ENCODE peak calls at places on chromosome 1, in ten cellular contexts. One of them, this sample, is unnamed.

GRCh38 chr1:110151175-110151715 is 951 bp downstream of the SLC6A17 start:
- DNase-seq in T1000: no peak
- DNase-seq in uterus: no peak
- DNase-seq in brain pericyte: no peak
- DNase-seq in stimulated activated CD4-positive, alpha-beta T cell treated with anti-CD3 and anti-CD28 coated beads, Interleukin-2, amount 100 ng/mL, for 24 hours: no peak
- DNase-seq in HuH-7: no peak
- DNase-seq in kidney: no peak
- DNase-seq in Kasumi-1: no peak
- DNase-seq in NCI-H1092: no peak
- DNase-seq in CD4-positive, alpha-beta T cell: no peak
- DNase-seq in this sample: no peak

GRCh38 chr1:94083653-94084052 is 37.3 kb downstream of the ABCA4 start:
- DNase-seq in T1000: no peak
- DNase-seq in uterus: no peak
- DNase-seq in brain pericyte: no peak
- DNase-seq in stimulated activated CD4-positive, alpha-beta T cell treated with anti-CD3 and anti-CD28 coated beads, Interleukin-2, amount 100 ng/mL, for 24 hours: no peak
- DNase-seq in HuH-7: no peak
- DNase-seq in kidney: no peak
- DNase-seq in Kasumi-1: no peak
- DNase-seq in NCI-H1092: no peak
- DNase-seq in CD4-positive, alpha-beta T cell: no peak
- DNase-seq in this sample: no peak

GRCh38 chr1:165854101-165854845 is 26.9 kb downstream of the UCK2 start:
- DNase-seq in T1000: no peak
- DNase-seq in uterus: no peak
- DNase-seq in brain pericyte: no peak
- DNase-seq in stimulated activated CD4-positive, alpha-beta T cell treated with anti-CD3 and anti-CD28 coated beads, Interleukin-2, amount 100 ng/mL, for 24 hours: no peak
- DNase-seq in HuH-7: no peak
- DNase-seq in kidney: no peak
- DNase-seq in Kasumi-1: peak
- DNase-seq in NCI-H1092: no peak
- DNase-seq in CD4-positive, alpha-beta T cell: no peak
- DNase-seq in this sample: peak

GRCh38 chr1:226309398-226310122 is 596 bp upstream of the LIN9 start:
- DNase-seq in T1000: no peak
- DNase-seq in uterus: peak
- DNase-seq in brain pericyte: no peak
- DNase-seq in stimulated activated CD4-positive, alpha-beta T cell treated with anti-CD3 and anti-CD28 coated beads, Interleukin-2, amount 100 ng/mL, for 24 hours: no peak
- DNase-seq in HuH-7: peak
- DNase-seq in kidney: peak
- DNase-seq in Kasumi-1: peak
- DNase-seq in NCI-H1092: peak
- DNase-seq in CD4-positive, alpha-beta T cell: no peak
- DNase-seq in this sample: no peak

GRCh38 chr1:232922475-232922874 is 27.9 kb upstream of the NTPCR start:
- DNase-seq in T1000: no peak
- DNase-seq in uterus: no peak
- DNase-seq in brain pericyte: no peak
- DNase-seq in stimulated activated CD4-positive, alpha-beta T cell treated with anti-CD3 and anti-CD28 coated beads, Interleukin-2, amount 100 ng/mL, for 24 hours: no peak
- DNase-seq in HuH-7: no peak
- DNase-seq in kidney: no peak
- DNase-seq in Kasumi-1: no peak
- DNase-seq in NCI-H1092: no peak
- DNase-seq in CD4-positive, alpha-beta T cell: no peak
- DNase-seq in this sample: no peak

GRCh38 chr1:1599919-1600860 is at the start of gene FNDC10:
- DNase-seq in T1000: no peak
- DNase-seq in uterus: no peak
- DNase-seq in brain pericyte: no peak
- DNase-seq in stimulated activated CD4-positive, alpha-beta T cell treated with anti-CD3 and anti-CD28 coated beads, Interleukin-2, amount 100 ng/mL, for 24 hours: peak
- DNase-seq in HuH-7: peak
- DNase-seq in kidney: no peak
- DNase-seq in Kasumi-1: no peak
- DNase-seq in NCI-H1092: no peak
- DNase-seq in CD4-positive, alpha-beta T cell: no peak
- DNase-seq in this sample: no peak

GRCh38 chr1:118960026-118960561 is 28.0 kb downstream of the TBX15 start:
- DNase-seq in T1000: no peak
- DNase-seq in uterus: no peak
- DNase-seq in brain pericyte: no peak
- DNase-seq in stimulated activated CD4-positive, alpha-beta T cell treated with anti-CD3 and anti-CD28 coated beads, Interleukin-2, amount 100 ng/mL, for 24 hours: no peak
- DNase-seq in HuH-7: no peak
- DNase-seq in kidney: no peak
- DNase-seq in Kasumi-1: peak
- DNase-seq in NCI-H1092: no peak
- DNase-seq in CD4-positive, alpha-beta T cell: no peak
- DNase-seq in this sample: no peak

GRCh38 chr1:46368781-46369180 is 25.3 kb upstream of the FAAH start:
- DNase-seq in T1000: no peak
- DNase-seq in uterus: no peak
- DNase-seq in brain pericyte: no peak
- DNase-seq in stimulated activated CD4-positive, alpha-beta T cell treated with anti-CD3 and anti-CD28 coated beads, Interleukin-2, amount 100 ng/mL, for 24 hours: no peak
- DNase-seq in HuH-7: no peak
- DNase-seq in kidney: no peak
- DNase-seq in Kasumi-1: no peak
- DNase-seq in NCI-H1092: no peak
- DNase-seq in CD4-positive, alpha-beta T cell: no peak
- DNase-seq in this sample: no peak

GRCh38 chr1:52159033-52159789 is 17.3 kb downstream of the ZFYVE9 start:
- DNase-seq in T1000: no peak
- DNase-seq in uterus: no peak
- DNase-seq in brain pericyte: no peak
- DNase-seq in stimulated activated CD4-positive, alpha-beta T cell treated with anti-CD3 and anti-CD28 coated beads, Interleukin-2, amount 100 ng/mL, for 24 hours: no peak
- DNase-seq in HuH-7: no peak
- DNase-seq in kidney: no peak
- DNase-seq in Kasumi-1: no peak
- DNase-seq in NCI-H1092: no peak
- DNase-seq in CD4-positive, alpha-beta T cell: no peak
- DNase-seq in this sample: no peak

GRCh38 chr1:45840704-45841103 is 37.3 kb downstream of the MAST2 start:
- DNase-seq in T1000: no peak
- DNase-seq in uterus: no peak
- DNase-seq in brain pericyte: no peak
- DNase-seq in stimulated activated CD4-positive, alpha-beta T cell treated with anti-CD3 and anti-CD28 coated beads, Interleukin-2, amount 100 ng/mL, for 24 hours: no peak
- DNase-seq in HuH-7: no peak
- DNase-seq in kidney: no peak
- DNase-seq in Kasumi-1: no peak
- DNase-seq in NCI-H1092: peak
- DNase-seq in CD4-positive, alpha-beta T cell: no peak
- DNase-seq in this sample: no peak

GRCh38 chr1:11655263-11656079 is 794 bp downstream of the FBXO44 start:
- DNase-seq in T1000: no peak
- DNase-seq in uterus: no peak
- DNase-seq in brain pericyte: no peak
- DNase-seq in stimulated activated CD4-positive, alpha-beta T cell treated with anti-CD3 and anti-CD28 coated beads, Interleukin-2, amount 100 ng/mL, for 24 hours: no peak
- DNase-seq in HuH-7: no peak
- DNase-seq in kidney: no peak
- DNase-seq in Kasumi-1: no peak
- DNase-seq in NCI-H1092: no peak
- DNase-seq in CD4-positive, alpha-beta T cell: no peak
- DNase-seq in this sample: no peak

GRCh38 chr1:9784508-9785133 is 39.1 kb downstream of the CLSTN1 start:
- DNase-seq in T1000: no peak
- DNase-seq in uterus: peak
- DNase-seq in brain pericyte: peak
- DNase-seq in stimulated activated CD4-positive, alpha-beta T cell treated with anti-CD3 and anti-CD28 coated beads, Interleukin-2, amount 100 ng/mL, for 24 hours: peak
- DNase-seq in HuH-7: peak
- DNase-seq in kidney: no peak
- DNase-seq in Kasumi-1: peak
- DNase-seq in NCI-H1092: peak
- DNase-seq in CD4-positive, alpha-beta T cell: peak
- DNase-seq in this sample: peak

GRCh38 chr1:10319750-10320149 is 79.1 kb upstream of the PGD start:
- DNase-seq in T1000: no peak
- DNase-seq in uterus: no peak
- DNase-seq in brain pericyte: no peak
- DNase-seq in stimulated activated CD4-positive, alpha-beta T cell treated with anti-CD3 and anti-CD28 coated beads, Interleukin-2, amount 100 ng/mL, for 24 hours: no peak
- DNase-seq in HuH-7: no peak
- DNase-seq in kidney: no peak
- DNase-seq in Kasumi-1: no peak
- DNase-seq in NCI-H1092: no peak
- DNase-seq in CD4-positive, alpha-beta T cell: no peak
- DNase-seq in this sample: no peak

GRCh38 chr1:173280899-173281660 is 73.9 kb upstream of the TNFSF4 start:
- DNase-seq in T1000: no peak
- DNase-seq in uterus: no peak
- DNase-seq in brain pericyte: no peak
- DNase-seq in stimulated activated CD4-positive, alpha-beta T cell treated with anti-CD3 and anti-CD28 coated beads, Interleukin-2, amount 100 ng/mL, for 24 hours: no peak
- DNase-seq in HuH-7: no peak
- DNase-seq in kidney: no peak
- DNase-seq in Kasumi-1: no peak
- DNase-seq in NCI-H1092: no peak
- DNase-seq in CD4-positive, alpha-beta T cell: no peak
- DNase-seq in this sample: no peak

GRCh38 chr1:184426278-184426674 is 39.4 kb downstream of the C1orf21 start:
- DNase-seq in T1000: no peak
- DNase-seq in uterus: no peak
- DNase-seq in brain pericyte: no peak
- DNase-seq in stimulated activated CD4-positive, alpha-beta T cell treated with anti-CD3 and anti-CD28 coated beads, Interleukin-2, amount 100 ng/mL, for 24 hours: no peak
- DNase-seq in HuH-7: no peak
- DNase-seq in kidney: no peak
- DNase-seq in Kasumi-1: no peak
- DNase-seq in NCI-H1092: no peak
- DNase-seq in CD4-positive, alpha-beta T cell: no peak
- DNase-seq in this sample: no peak

GRCh38 chr1:22051607-22052114 is 848 bp upstream of the CDC42 start:
- DNase-seq in T1000: no peak
- DNase-seq in uterus: no peak
- DNase-seq in brain pericyte: no peak
- DNase-seq in stimulated activated CD4-positive, alpha-beta T cell treated with anti-CD3 and anti-CD28 coated beads, Interleukin-2, amount 100 ng/mL, for 24 hours: no peak
- DNase-seq in HuH-7: no peak
- DNase-seq in kidney: no peak
- DNase-seq in Kasumi-1: no peak
- DNase-seq in NCI-H1092: no peak
- DNase-seq in CD4-positive, alpha-beta T cell: no peak
- DNase-seq in this sample: no peak

GRCh38 chr1:113320272-113320671 is 70.0 kb upstream of the MAGI3 start:
- DNase-seq in T1000: no peak
- DNase-seq in uterus: no peak
- DNase-seq in brain pericyte: no peak
- DNase-seq in stimulated activated CD4-positive, alpha-beta T cell treated with anti-CD3 and anti-CD28 coated beads, Interleukin-2, amount 100 ng/mL, for 24 hours: no peak
- DNase-seq in HuH-7: no peak
- DNase-seq in kidney: no peak
- DNase-seq in Kasumi-1: no peak
- DNase-seq in NCI-H1092: no peak
- DNase-seq in CD4-positive, alpha-beta T cell: no peak
- DNase-seq in this sample: no peak

GRCh38 chr1:203701606-203702005 is 63.4 kb upstream of the LAX1 start:
- DNase-seq in T1000: no peak
- DNase-seq in uterus: no peak
- DNase-seq in brain pericyte: no peak
- DNase-seq in stimulated activated CD4-positive, alpha-beta T cell treated with anti-CD3 and anti-CD28 coated beads, Interleukin-2, amount 100 ng/mL, for 24 hours: no peak
- DNase-seq in HuH-7: no peak
- DNase-seq in kidney: no peak
- DNase-seq in Kasumi-1: no peak
- DNase-seq in NCI-H1092: no peak
- DNase-seq in CD4-positive, alpha-beta T cell: no peak
- DNase-seq in this sample: no peak

GRCh38 chr1:161905269-161905884 is 118.3 kb downstream of the OLFML2B start:
- DNase-seq in T1000: no peak
- DNase-seq in uterus: no peak
- DNase-seq in brain pericyte: no peak
- DNase-seq in stimulated activated CD4-positive, alpha-beta T cell treated with anti-CD3 and anti-CD28 coated beads, Interleukin-2, amount 100 ng/mL, for 24 hours: peak
- DNase-seq in HuH-7: peak
- DNase-seq in kidney: no peak
- DNase-seq in Kasumi-1: peak
- DNase-seq in NCI-H1092: no peak
- DNase-seq in CD4-positive, alpha-beta T cell: no peak
- DNase-seq in this sample: no peak

GRCh38 chr1:75632350-75632949 is 21.5 kb upstream of the SLC44A5 start:
- DNase-seq in T1000: no peak
- DNase-seq in uterus: no peak
- DNase-seq in brain pericyte: no peak
- DNase-seq in stimulated activated CD4-positive, alpha-beta T cell treated with anti-CD3 and anti-CD28 coated beads, Interleukin-2, amount 100 ng/mL, for 24 hours: no peak
- DNase-seq in HuH-7: peak
- DNase-seq in kidney: no peak
- DNase-seq in Kasumi-1: peak
- DNase-seq in NCI-H1092: no peak
- DNase-seq in CD4-positive, alpha-beta T cell: no peak
- DNase-seq in this sample: no peak

GRCh38 chr1:201946224-201946908 is at the start of gene LMOD1:
- DNase-seq in T1000: no peak
- DNase-seq in uterus: peak
- DNase-seq in brain pericyte: peak
- DNase-seq in stimulated activated CD4-positive, alpha-beta T cell treated with anti-CD3 and anti-CD28 coated beads, Interleukin-2, amount 100 ng/mL, for 24 hours: peak
- DNase-seq in HuH-7: peak
- DNase-seq in kidney: peak
- DNase-seq in Kasumi-1: no peak
- DNase-seq in NCI-H1092: no peak
- DNase-seq in CD4-positive, alpha-beta T cell: no peak
- DNase-seq in this sample: peak

GRCh38 chr1:229651546-229651945 is 25.5 kb downstream of the URB2 start:
- DNase-seq in T1000: no peak
- DNase-seq in uterus: no peak
- DNase-seq in brain pericyte: no peak
- DNase-seq in stimulated activated CD4-positive, alpha-beta T cell treated with anti-CD3 and anti-CD28 coated beads, Interleukin-2, amount 100 ng/mL, for 24 hours: no peak
- DNase-seq in HuH-7: no peak
- DNase-seq in kidney: no peak
- DNase-seq in Kasumi-1: no peak
- DNase-seq in NCI-H1092: no peak
- DNase-seq in CD4-positive, alpha-beta T cell: no peak
- DNase-seq in this sample: no peak

GRCh38 chr1:115013792-115014191 is 15.8 kb upstream of the TSHB start:
- DNase-seq in T1000: no peak
- DNase-seq in uterus: no peak
- DNase-seq in brain pericyte: no peak
- DNase-seq in stimulated activated CD4-positive, alpha-beta T cell treated with anti-CD3 and anti-CD28 coated beads, Interleukin-2, amount 100 ng/mL, for 24 hours: no peak
- DNase-seq in HuH-7: no peak
- DNase-seq in kidney: no peak
- DNase-seq in Kasumi-1: no peak
- DNase-seq in NCI-H1092: no peak
- DNase-seq in CD4-positive, alpha-beta T cell: no peak
- DNase-seq in this sample: no peak

GRCh38 chr1:162179121-162179520 is 109.6 kb downstream of the NOS1AP start:
- DNase-seq in T1000: no peak
- DNase-seq in uterus: no peak
- DNase-seq in brain pericyte: no peak
- DNase-seq in stimulated activated CD4-positive, alpha-beta T cell treated with anti-CD3 and anti-CD28 coated beads, Interleukin-2, amount 100 ng/mL, for 24 hours: no peak
- DNase-seq in HuH-7: no peak
- DNase-seq in kidney: no peak
- DNase-seq in Kasumi-1: no peak
- DNase-seq in NCI-H1092: no peak
- DNase-seq in CD4-positive, alpha-beta T cell: no peak
- DNase-seq in this sample: no peak

GRCh38 chr1:81936838-81937237 is 136.1 kb downstream of the ADGRL2 start:
- DNase-seq in T1000: no peak
- DNase-seq in uterus: no peak
- DNase-seq in brain pericyte: no peak
- DNase-seq in stimulated activated CD4-positive, alpha-beta T cell treated with anti-CD3 and anti-CD28 coated beads, Interleukin-2, amount 100 ng/mL, for 24 hours: no peak
- DNase-seq in HuH-7: no peak
- DNase-seq in kidney: no peak
- DNase-seq in Kasumi-1: no peak
- DNase-seq in NCI-H1092: no peak
- DNase-seq in CD4-positive, alpha-beta T cell: no peak
- DNase-seq in this sample: no peak

GRCh38 chr1:94061513-94062443 is 59.2 kb downstream of the ABCA4 start:
- DNase-seq in T1000: peak
- DNase-seq in uterus: peak
- DNase-seq in brain pericyte: no peak
- DNase-seq in stimulated activated CD4-positive, alpha-beta T cell treated with anti-CD3 and anti-CD28 coated beads, Interleukin-2, amount 100 ng/mL, for 24 hours: peak
- DNase-seq in HuH-7: peak
- DNase-seq in kidney: no peak
- DNase-seq in Kasumi-1: peak
- DNase-seq in NCI-H1092: peak
- DNase-seq in CD4-positive, alpha-beta T cell: no peak
- DNase-seq in this sample: peak

GRCh38 chr1:203025721-203026665 is at the start of gene PPFIA4:
- DNase-seq in T1000: peak
- DNase-seq in uterus: peak
- DNase-seq in brain pericyte: no peak
- DNase-seq in stimulated activated CD4-positive, alpha-beta T cell treated with anti-CD3 and anti-CD28 coated beads, Interleukin-2, amount 100 ng/mL, for 24 hours: peak
- DNase-seq in HuH-7: peak
- DNase-seq in kidney: peak
- DNase-seq in Kasumi-1: peak
- DNase-seq in NCI-H1092: peak
- DNase-seq in CD4-positive, alpha-beta T cell: peak
- DNase-seq in this sample: peak

GRCh38 chr1:227947678-227948492 is at the start of gene WNT9A:
- DNase-seq in T1000: peak
- DNase-seq in uterus: peak
- DNase-seq in brain pericyte: no peak
- DNase-seq in stimulated activated CD4-positive, alpha-beta T cell treated with anti-CD3 and anti-CD28 coated beads, Interleukin-2, amount 100 ng/mL, for 24 hours: peak
- DNase-seq in HuH-7: peak
- DNase-seq in kidney: peak
- DNase-seq in Kasumi-1: peak
- DNase-seq in NCI-H1092: peak
- DNase-seq in CD4-positive, alpha-beta T cell: no peak
- DNase-seq in this sample: no peak

This sample was measured in smooth muscle cell of the brain vasculature.